ENCODE peak calls at places on chromosomes 4 and X, in five cellular contexts. M is osteocyte, P is NCI-H2029 treated with DMSO at 0.1 percent for 48 hours, E is SW 1271, O is anterior cingulate cortex. D is an unnamed sample.

GRCh38 chr4:101813604-101814003 is 23.1 kb downstream of the BANK1 start:
- DNase-seq in M (no peak), P (no peak), E (no peak), O (no peak), D (no peak)

GRCh38 chr4:129098578-129098977 is 2.6 kb downstream of the C4orf33 start:
- DNase-seq in M (no peak), P (no peak), E (no peak), O (no peak), D (no peak)

GRCh38 chr4:150348079-150348478 is 233.9 kb upstream of the MAB21L2 start:
- DNase-seq in M (no peak), P (no peak), E (peak), O (no peak), D (no peak)

GRCh38 chr4:8308144-8308543 is 38.6 kb downstream of the HTRA3 start:
- DNase-seq in M (no peak), P (no peak), E (no peak), O (no peak), D (no peak)

GRCh38 chrX:3129256-3129655 is 88.0 kb downstream of the ARSF start:
- DNase-seq in M (no peak), P (no peak), E (no peak), O (no peak), D (no peak)

GRCh38 chrX:19684265-19684664 is 169.0 kb upstream of the MAP3K15 start:
- DNase-seq in M (no peak), P (no peak), E (no peak), O (no peak), D (no peak)

GRCh38 chr4:186472948-186473347 is 82.4 kb downstream of the MTNR1A start:
- DNase-seq in M (no peak), P (no peak), E (peak), O (no peak), D (no peak)

GRCh38 chrX:1246816-1247215 is 21.8 kb upstream of the CSF2RA start:
- DNase-seq in M (peak), P (no peak), E (peak), O (peak), D (peak)

GRCh38 chrX:73851014-73852009 is 288.3 kb downstream of the CHIC1 start:
- DNase-seq in M (no peak), P (no peak), E (no peak), O (no peak), D (no peak)

GRCh38 chr4:150082241-150082640 is 4.0 kb downstream of the DCLK2 start:
- DNase-seq in M (no peak), P (no peak), E (no peak), O (no peak), D (no peak)

D was measured in nucleus accumbens.